ENCODE peak calls at places on chromosomes 5 and 9, in five cellular contexts. N is PC-9; P is ovary; Z is CD8-positive, alpha-beta T cell; T is gastrocnemius medialis. A is an unnamed sample.

GRCh38 chr5:116947691-116948528 is 373.3 kb upstream of the SEMA6A start:
- DNase-seq in N (no peak), P (peak), Z (peak), T (no peak), A (no peak)

GRCh38 chr5:6542421-6543345 is 90.2 kb downstream of the NSUN2 start:
- DNase-seq in N (no peak), P (no peak), Z (no peak), T (no peak), A (no peak)

GRCh38 chr5:52134013-52134650 is 653.6 kb upstream of the ITGA1 start:
- DNase-seq in N (no peak), P (no peak), Z (no peak), T (no peak), A (no peak)

GRCh38 chr9:22244141-22245011 is 202.2 kb upstream of the DMRTA1 start:
- DNase-seq in N (no peak), P (peak), Z (peak), T (no peak), A (no peak)

GRCh38 chr5:53601570-53601969 is 41.1 kb downstream of the NDUFS4 start:
- DNase-seq in N (peak), P (no peak), Z (no peak), T (no peak), A (no peak)

GRCh38 chr9:97124256-97124655 is 85.3 kb upstream of the CTSV start:
- DNase-seq in N (no peak), P (no peak), Z (no peak), T (no peak), A (no peak)

GRCh38 chr9:25658587-25658986 is 19.7 kb downstream of the TUSC1 start:
- DNase-seq in N (peak), P (no peak), Z (no peak), T (no peak), A (no peak)

GRCh38 chr5:34655354-34655991 is 655 bp upstream of the RAI14 start:
- DNase-seq in N (peak), P (peak), Z (no peak), T (no peak), A (peak)

GRCh38 chr9:68500457-68501158 is 40.1 kb downstream of the TMEM252 start:
- DNase-seq in N (peak), P (no peak), Z (no peak), T (no peak), A (no peak)

GRCh38 chr9:98796364-98797101 is at the start of gene ANKS6:
- DNase-seq in N (no peak), P (peak), Z (peak), T (peak), A (no peak)

GRCh38 chr5:6439588-6440550 is 8.8 kb upstream of the UBE2QL1 start:
- DNase-seq in N (no peak), P (no peak), Z (no peak), T (no peak), A (no peak)

GRCh38 chr5:172807766-172808311 is 26.2 kb upstream of the ERGIC1 start:
- DNase-seq in N (no peak), P (no peak), Z (no peak), T (no peak), A (no peak)

GRCh38 chr9:3516667-3517330 is 9.0 kb downstream of the RFX3 start:
- DNase-seq in N (no peak), P (no peak), Z (no peak), T (peak), A (no peak)

GRCh38 chr9:15370496-15371464 is 51.9 kb upstream of the SNAPC3 start:
- DNase-seq in N (no peak), P (peak), Z (no peak), T (no peak), A (no peak)

GRCh38 chr5:51539232-51539631 is 156.0 kb downstream of the ISL1 start:
- DNase-seq in N (no peak), P (no peak), Z (no peak), T (no peak), A (no peak)

GRCh38 chr5:142617416-142617815 is 68.5 kb downstream of the FGF1 start:
- DNase-seq in N (no peak), P (no peak), Z (no peak), T (no peak), A (no peak)

GRCh38 chr9:132644251-132644650 is 25.5 kb downstream of the DDX31 start:
- DNase-seq in N (no peak), P (no peak), Z (no peak), T (no peak), A (no peak)
- TF ChIP-seq CTCF in N (no peak), P (no peak), Z (no peak), T (no peak), A (no peak)

GRCh38 chr5:77218263-77218662 is 7.8 kb downstream of the PDE8B start:
- DNase-seq in N (no peak), P (no peak), Z (no peak), T (no peak), A (no peak)
- TF ChIP-seq CTCF in N (no peak), P (no peak), Z (no peak), T (no peak), A (peak)

GRCh38 chr5:9339206-9339818 is 206.6 kb downstream of the SEMA5A start:
- DNase-seq in N (no peak), P (no peak), Z (no peak), T (no peak), A (no peak)
- TF ChIP-seq CTCF in N (peak), P (no peak), Z (no peak), T (no peak), A (peak)

DNA sequence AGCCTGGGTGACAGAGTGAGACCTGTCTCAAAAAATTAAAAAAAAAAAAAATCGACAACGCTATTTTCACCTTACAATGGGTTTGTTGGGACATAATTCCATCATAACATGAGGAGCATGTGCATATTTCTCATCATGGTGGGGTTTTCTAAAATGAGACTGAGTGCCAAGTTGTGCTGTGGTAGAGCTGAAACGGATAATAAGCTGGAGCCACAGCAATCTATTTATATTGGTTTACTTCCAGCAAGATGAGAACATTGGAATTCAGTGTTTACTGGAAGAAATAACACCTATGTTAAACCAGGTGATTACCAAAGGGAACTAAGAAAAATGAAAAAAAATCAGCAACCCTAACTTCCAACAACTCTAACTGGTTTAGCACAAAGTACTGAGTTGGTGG is 102.3 kb upstream of the IL6ST start:
- DNase-seq in N (no peak), P (no peak), Z (no peak), T (no peak), A (no peak)
- TF ChIP-seq CTCF in N (no peak), P (no peak), Z (no peak), T (no peak), A (no peak)

GRCh38 chr5:32057157-32058096 is 116.7 kb downstream of the GOLPH3 start:
- DNase-seq in N (no peak), P (no peak), Z (no peak), T (no peak), A (no peak)
- TF ChIP-seq CTCF in N (peak), P (no peak), Z (no peak), T (peak), A (no peak)

GRCh38 chr9:73050887-73051550 is 98.2 kb upstream of the ALDH1A1 start:
- DNase-seq in N (no peak), P (no peak), Z (no peak), T (peak), A (no peak)

GRCh38 chr9:73046769-73047168 is 93.9 kb upstream of the ALDH1A1 start:
- DNase-seq in N (no peak), P (no peak), Z (no peak), T (no peak), A (no peak)

GRCh38 chr9:73049280-73049679 is 96.4 kb upstream of the ALDH1A1 start:
- DNase-seq in N (no peak), P (no peak), Z (no peak), T (no peak), A (no peak)

GRCh38 chr9:73053543-73053942 is 98.1 kb upstream of the ANXA1 start:
- DNase-seq in N (no peak), P (no peak), Z (no peak), T (no peak), A (no peak)

DNA sequence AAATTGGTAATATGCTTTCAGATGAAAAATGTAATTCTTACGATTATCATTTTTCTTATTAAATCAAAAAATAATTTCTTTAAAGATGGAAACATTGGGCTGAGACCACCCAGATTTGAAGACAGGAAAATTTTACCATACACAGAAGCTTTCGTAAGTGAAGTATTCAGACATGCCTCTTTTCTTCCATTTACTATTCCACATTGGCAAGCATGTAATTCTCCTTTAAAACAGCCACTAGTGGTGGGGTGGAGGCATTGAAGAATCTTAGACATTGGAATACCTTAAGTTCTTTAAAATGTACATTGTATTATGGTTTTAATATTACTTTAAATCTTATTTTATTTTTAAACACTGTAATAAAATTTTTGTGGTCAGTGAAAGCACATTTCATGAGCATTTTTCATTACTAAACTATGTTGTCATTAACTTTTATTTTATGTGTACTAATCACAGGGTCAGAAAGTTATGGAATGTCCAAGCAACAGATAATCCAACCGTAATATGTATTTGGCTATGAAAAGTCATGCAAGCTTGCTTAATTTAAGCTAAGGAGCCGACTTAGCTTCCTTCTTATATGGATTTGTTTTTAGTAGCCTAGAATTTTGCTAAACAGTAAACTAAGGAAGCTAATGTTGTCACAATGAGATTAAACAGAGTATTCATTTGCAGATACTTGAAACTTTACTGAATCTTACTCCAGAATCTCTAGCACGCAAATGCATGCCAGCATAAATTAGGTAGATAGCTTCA is 97.4 kb upstream of the ALDH1A1 start:
- DNase-seq in N (no peak), P (no peak), Z (no peak), T (no peak), A (peak)
- TF ChIP-seq CTCF in N (no peak), P (no peak), Z (no peak), T (no peak), A (peak)

GRCh38 chr5:115490601-115491000 is 54.0 kb downstream of the FEM1C start:
- DNase-seq in N (no peak), P (no peak), Z (no peak), T (no peak), A (no peak)
- TF ChIP-seq CTCF in N (no peak), P (no peak), Z (no peak), T (no peak), A (no peak)

GRCh38 chr9:95024097-95024671 is 293.3 kb downstream of the FANCC start:
- DNase-seq in N (no peak), P (no peak), Z (no peak), T (peak), A (no peak)
- TF ChIP-seq CTCF in N (no peak), P (no peak), Z (no peak), T (no peak), A (no peak)

GRCh38 chr9:107943901-107944300 is 454.3 kb upstream of the KLF4 start:
- DNase-seq in N (no peak), P (no peak), Z (no peak), T (no peak), A (no peak)
- TF ChIP-seq CTCF in N (no peak), P (no peak), Z (no peak), T (no peak), A (no peak)